ENCODE peak calls at places on chromosome 12, in four cellular contexts. R is WTC11, B is H1, L is GM12878. A is an unnamed sample.
A peak's percentile ranks its signal among the peaks of the same experiment; 100 is the strongest.

GRCh38 chr12:89373772-89374572 is 21.7 kb upstream of the DUSP6 start:
- DNase-seq in L (no peak), R (no peak), B (no peak), A (no peak)

GRCh38 chr12:122067966-122068365 is 10.6 kb upstream of the MLXIP start:
- DNase-seq in B (no peak), L (peak; percentile 56), R (no peak), A (no peak)

GRCh38 chr12:3117144-3117581 is 40.0 kb downstream of the TSPAN9 start:
- DNase-seq in R (no peak), L (no peak), B (no peak), A (no peak)

GRCh38 chr12:48164456-48164855 is 7.1 kb upstream of the ASB8 start:
- DNase-seq in R (no peak), L (no peak), B (no peak), A (no peak)

GRCh38 chr12:76303989-76304460 is 44.2 kb downstream of the BBS10 start:
- DNase-seq in R (no peak), B (no peak), L (no peak), A (no peak)

GRCh38 chr12:68236421-68237059 is 10.9 kb upstream of the IL26 start:
- DNase-seq in R (no peak), B (no peak), L (peak; percentile 40), A (peak; percentile 27)

GRCh38 chr12:94805749-94806148 is 155.4 kb upstream of the TMCC3 start:
- DNase-seq in R (no peak), B (no peak), L (no peak), A (no peak)

GRCh38 chr12:8590842-8591545 is 21.7 kb downstream of the AICDA start:
- DNase-seq in R (no peak), B (no peak), L (no peak), A (peak; percentile 76)

GRCh38 chr12:8609061-8609570 is 3.5 kb downstream of the AICDA start:
- DNase-seq in L (no peak), R (peak; percentile 33), B (no peak), A (peak; percentile 28)

GRCh38 chr12:12560587-12561304 is 1.9 kb downstream of the DUSP16 start:
- DNase-seq in L (peak; percentile 66), B (no peak), R (no peak), A (peak; percentile 92)

GRCh38 chr12:49428652-49429549 is 61.6 kb downstream of the SPATS2 start:
- DNase-seq in B (no peak), L (peak; percentile 60), R (no peak), A (no peak)
- TF ChIP-seq ATF2 in B (no peak), L (no peak), R (no peak), A (no peak)

GRCh38 chr12:4118017-4118510 is 155.5 kb upstream of the CCND2 start:
- DNase-seq in L (peak; percentile 89), B (peak; percentile 32), R (no peak), A (no peak)

GRCh38 chr12:4117386-4118016 is 156.1 kb upstream of the CCND2 start:
- DNase-seq in L (no peak), B (peak; percentile 40), R (no peak), A (no peak)

GRCh38 chr12:4120316-4120920 is 153.1 kb upstream of the CCND2 start:
- DNase-seq in R (no peak), B (peak; percentile 11), L (no peak), A (no peak)

GRCh38 chr12:4119157-4119761 is 154.3 kb upstream of the CCND2 start:
- DNase-seq in B (peak; percentile 22), L (peak; percentile 98), R (no peak), A (no peak)

DNA sequence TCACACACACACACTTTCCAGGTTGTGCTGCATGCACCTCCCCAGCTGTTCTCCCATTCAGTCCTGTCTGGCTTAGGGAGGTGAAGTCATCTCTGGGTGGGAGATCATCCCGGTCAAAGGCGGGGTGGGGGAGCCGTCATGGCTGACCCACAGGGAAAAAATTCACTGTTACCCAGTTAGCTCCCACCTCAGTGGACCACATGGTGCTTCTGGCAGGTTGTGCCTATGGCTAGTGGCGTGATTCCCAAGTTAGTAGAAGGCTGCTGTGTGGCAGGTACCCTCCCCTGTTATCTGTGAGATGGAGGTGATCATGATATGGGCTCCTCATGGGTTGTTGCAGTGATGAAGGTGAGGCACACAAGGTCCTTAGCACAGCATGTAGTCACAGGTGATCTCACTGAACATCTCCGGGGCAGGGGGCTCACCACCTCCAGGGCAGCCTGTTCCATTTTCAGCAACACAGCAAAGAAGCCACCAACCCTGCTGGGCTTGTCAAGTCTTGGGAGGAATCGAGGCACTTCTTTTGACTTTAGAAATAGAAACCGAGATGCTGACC is 154.9 kb upstream of the CCND2 start:
- DNase-seq in R (no peak), B (peak; percentile 23), L (peak; percentile 69), A (no peak)
- TF ChIP-seq ATF2 in R (no peak), B (no peak), L (no peak), A (no peak)

DNA sequence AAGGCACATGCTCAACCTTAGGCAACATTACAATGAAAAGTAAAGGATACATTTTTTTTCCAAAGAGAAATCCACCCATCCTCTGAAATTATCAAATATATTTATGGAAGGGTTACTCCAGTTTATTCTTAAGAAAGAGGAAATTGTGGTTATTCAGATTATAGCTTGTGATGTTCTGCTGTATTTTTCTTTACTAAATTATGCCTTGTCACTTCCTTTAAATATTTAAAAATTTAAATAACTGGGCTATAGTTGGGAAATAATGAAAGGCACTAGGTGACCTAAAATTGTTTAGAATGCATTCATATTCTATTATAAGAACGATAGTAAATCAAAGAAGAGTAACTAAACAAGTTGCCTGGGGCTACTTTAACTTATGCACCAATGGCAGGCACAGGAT is 190.6 kb upstream of the PPFIA2 start:
- DNase-seq in B (no peak), L (no peak), R (no peak), A (no peak)
- TF ChIP-seq ATF2 in B (no peak), L (no peak), R (no peak), A (no peak)

GRCh38 chr12:82874935-82875334 is 188.2 kb downstream of the TMTC2 start:
- DNase-seq in B (no peak), R (no peak), L (no peak), A (no peak)
- TF ChIP-seq ATF2 in B (no peak), R (no peak), L (no peak), A (no peak)

GRCh38 chr12:13948631-13949030 is 32.8 kb downstream of the GRIN2B start:
- DNase-seq in B (no peak), L (no peak), R (no peak), A (no peak)

GRCh38 chr12:13950502-13950901 is 30.9 kb downstream of the GRIN2B start:
- DNase-seq in B (no peak), L (no peak), R (no peak), A (peak; percentile 13)

GRCh38 chr12:13956060-13956590 is 25.3 kb downstream of the GRIN2B start:
- DNase-seq in L (no peak), B (no peak), R (no peak), A (no peak)

GRCh38 chr12:13947237-13947945 is 34.0 kb downstream of the GRIN2B start:
- DNase-seq in R (no peak), B (no peak), L (no peak), A (no peak)

GRCh38 chr12:13952096-13952495 is 29.3 kb downstream of the GRIN2B start:
- DNase-seq in B (no peak), R (no peak), L (no peak), A (no peak)
- TF ChIP-seq ATF2 in B (no peak), R (no peak), L (no peak), A (no peak)

DNA sequence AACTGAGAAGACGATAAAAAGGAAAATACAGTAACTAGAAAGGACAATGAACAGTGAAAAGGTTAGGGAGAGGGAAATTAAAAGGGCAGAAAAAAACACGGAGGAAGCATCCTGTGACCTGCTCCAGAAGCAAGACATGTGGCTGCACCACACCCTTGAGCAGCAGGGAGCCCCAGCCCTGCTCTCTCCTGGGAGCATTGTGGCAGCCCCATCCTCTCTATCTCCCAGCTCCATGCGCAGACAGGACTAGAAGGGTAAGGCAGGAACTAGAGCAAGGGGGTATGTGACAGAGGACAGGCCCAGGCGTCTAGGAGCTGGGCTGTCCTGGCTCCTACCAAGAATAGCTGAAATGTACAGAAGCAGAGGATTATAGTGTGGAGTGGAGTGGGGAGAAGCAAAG is 38.6 kb upstream of the SMUG1 start:
- DNase-seq in L (no peak), B (no peak), R (no peak), A (no peak)
- TF ChIP-seq ATF2 in L (no peak), B (no peak), R (no peak), A (no peak)

GRCh38 chr12:50932787-50933280 is 19.5 kb upstream of the HIGD1C start:
- DNase-seq in B (no peak), L (no peak), R (no peak), A (peak; percentile 89)

GRCh38 chr12:50934981-50935807 is 17.1 kb upstream of the HIGD1C start:
- DNase-seq in B (no peak), L (no peak), R (no peak), A (peak; percentile 57)

GRCh38 chr12:50934371-50934851 is 17.9 kb upstream of the HIGD1C start:
- DNase-seq in L (no peak), R (no peak), B (no peak), A (no peak)

GRCh38 chr12:50936821-50937220 is 15.5 kb upstream of the HIGD1C start:
- DNase-seq in L (no peak), B (no peak), R (no peak), A (no peak)

DNA sequence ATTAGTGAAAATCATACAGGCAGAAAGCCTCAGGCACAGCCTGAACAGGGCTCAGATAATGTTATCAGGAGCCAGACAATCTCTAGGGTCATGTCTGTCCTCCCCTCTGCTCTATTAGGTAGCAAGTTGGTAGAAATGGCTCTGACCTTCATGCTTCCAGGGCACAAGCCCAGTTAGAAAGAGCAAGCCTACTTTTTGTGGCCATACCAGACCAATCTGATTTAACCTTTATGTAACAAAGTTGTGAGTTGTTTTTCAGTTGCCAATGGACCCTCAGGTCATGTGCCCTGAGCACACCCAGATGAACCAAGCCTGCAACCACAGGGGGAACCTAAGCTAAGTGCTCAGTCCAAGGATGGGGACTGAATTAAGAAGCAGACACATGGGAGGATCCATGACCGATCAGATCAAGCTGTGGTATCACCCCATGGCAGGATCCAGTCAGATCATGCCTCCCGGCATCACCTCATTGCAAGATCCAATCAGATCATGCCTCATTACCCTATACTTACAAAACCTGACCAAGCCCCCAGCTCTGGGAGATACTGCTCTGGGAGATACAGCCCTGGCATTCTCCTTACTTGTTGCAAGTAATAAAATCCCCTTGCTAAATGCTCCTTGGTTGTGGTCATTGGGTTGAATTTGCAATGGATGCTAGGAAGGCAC is 18.8 kb upstream of the HIGD1C start:
- DNase-seq in L (no peak), B (no peak), R (no peak), A (peak; percentile 70)
- TF ChIP-seq ATF2 in L (no peak), B (no peak), R (no peak), A (no peak)

GRCh38 chr12:123499332-123499731 is 34.2 kb downstream of the RILPL1 start:
- DNase-seq in B (no peak), R (no peak), L (no peak), A (no peak)
- TF ChIP-seq ATF2 in B (no peak), R (no peak), L (no peak), A (no peak)

DNA sequence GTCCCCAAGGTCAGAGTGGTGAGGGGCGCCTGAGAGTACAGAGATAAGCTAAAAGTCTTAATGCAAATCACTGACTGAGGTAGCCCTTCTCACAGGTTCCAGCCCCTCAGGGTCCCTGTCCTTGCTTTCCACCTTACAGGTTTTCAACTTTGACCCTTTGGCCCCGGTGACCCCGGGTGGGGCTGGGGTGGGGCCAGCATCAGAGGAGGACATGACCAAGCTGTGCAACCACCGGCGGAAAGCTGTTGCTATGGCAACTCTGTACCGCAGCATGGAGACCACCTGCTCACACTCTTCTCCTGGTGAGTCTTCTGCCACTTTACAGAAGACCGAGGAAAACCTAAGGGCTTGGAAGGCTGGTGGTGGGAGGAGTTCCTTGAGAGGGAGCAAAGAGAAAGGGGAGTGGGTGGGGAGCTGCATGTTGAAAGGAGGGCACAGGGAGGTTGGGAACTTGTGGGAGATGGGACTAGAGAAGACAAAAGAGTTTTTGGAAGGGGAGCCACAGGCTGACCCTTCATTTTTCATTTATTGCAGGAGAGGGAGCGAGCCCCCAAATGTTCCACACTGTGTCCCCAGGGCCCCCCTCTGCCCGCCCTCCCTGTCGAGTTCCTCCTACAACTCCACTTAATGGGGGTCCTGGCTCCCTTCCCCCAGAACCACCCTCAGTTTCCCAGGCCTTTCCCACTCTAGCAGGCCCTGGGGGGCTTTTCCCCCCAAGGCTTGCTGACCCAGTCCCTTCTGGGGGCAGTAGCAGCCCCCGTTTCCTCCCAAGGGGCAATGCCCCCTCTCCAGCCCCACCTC is 2.4 kb downstream of the MBD6 start:
- DNase-seq in R (no peak), B (no peak), L (no peak), A (no peak)
- TF ChIP-seq ATF2 in R (no peak), B (no peak), L (no peak), A (no peak)